ENCODE peak calls at places on chromosomes 5 and 9, in four cellular contexts. One of them, this sample, is unnamed.

GRCh38 chr9:109953300-109953699 is 173.3 kb downstream of the PALM2AKAP2 start:
- DNase-seq in GM23248: no peak
- DNase-seq in GM23338: no peak
- DNase-seq in endothelial cell of umbilical vein: no peak
- DNase-seq in this sample: no peak

GRCh38 chr5:52007230-52007858 is 624.1 kb downstream of the ISL1 start:
- DNase-seq in GM23248: peak; percentile 63
- DNase-seq in GM23338: peak; percentile 66
- DNase-seq in endothelial cell of umbilical vein: peak; percentile 48
- DNase-seq in this sample: peak; percentile 75

GRCh38 chr5:64930672-64931318 is 162.1 kb downstream of the CWC27 start:
- DNase-seq in GM23248: no peak
- DNase-seq in GM23338: no peak
- DNase-seq in endothelial cell of umbilical vein: no peak
- DNase-seq in this sample: no peak

GRCh38 chr9:130635721-130636647 is 28.4 kb upstream of the PRDM12 start:
- DNase-seq in GM23248: no peak
- DNase-seq in GM23338: no peak
- DNase-seq in endothelial cell of umbilical vein: no peak
- DNase-seq in this sample: no peak

GRCh38 chr5:95317085-95317484 is 32.2 kb upstream of the MCTP1 start:
- DNase-seq in GM23248: no peak
- DNase-seq in GM23338: peak; percentile 55
- DNase-seq in endothelial cell of umbilical vein: no peak
- DNase-seq in this sample: no peak

GRCh38 chr9:13244190-13244589 is 35.3 kb downstream of the MPDZ start:
- DNase-seq in GM23248: no peak
- DNase-seq in GM23338: no peak
- DNase-seq in endothelial cell of umbilical vein: no peak
- DNase-seq in this sample: no peak

GRCh38 chr9:109315889-109316640 is 4.8 kb downstream of the EPB41L4B start:
- DNase-seq in GM23248: peak; percentile 99
- DNase-seq in GM23338: peak; percentile 50
- DNase-seq in endothelial cell of umbilical vein: no peak
- DNase-seq in this sample: peak; percentile 39

GRCh38 chr5:170219615-170220014 is 13.2 kb upstream of the C5orf58 start:
- DNase-seq in GM23248: peak; percentile 87
- DNase-seq in GM23338: no peak
- DNase-seq in endothelial cell of umbilical vein: peak; percentile 68
- DNase-seq in this sample: peak; percentile 30

GRCh38 chr5:122153230-122153629 is 23.9 kb downstream of the ZNF474 start:
- DNase-seq in GM23248: peak; percentile 90
- DNase-seq in GM23338: no peak
- DNase-seq in endothelial cell of umbilical vein: no peak
- DNase-seq in this sample: no peak

DNA sequence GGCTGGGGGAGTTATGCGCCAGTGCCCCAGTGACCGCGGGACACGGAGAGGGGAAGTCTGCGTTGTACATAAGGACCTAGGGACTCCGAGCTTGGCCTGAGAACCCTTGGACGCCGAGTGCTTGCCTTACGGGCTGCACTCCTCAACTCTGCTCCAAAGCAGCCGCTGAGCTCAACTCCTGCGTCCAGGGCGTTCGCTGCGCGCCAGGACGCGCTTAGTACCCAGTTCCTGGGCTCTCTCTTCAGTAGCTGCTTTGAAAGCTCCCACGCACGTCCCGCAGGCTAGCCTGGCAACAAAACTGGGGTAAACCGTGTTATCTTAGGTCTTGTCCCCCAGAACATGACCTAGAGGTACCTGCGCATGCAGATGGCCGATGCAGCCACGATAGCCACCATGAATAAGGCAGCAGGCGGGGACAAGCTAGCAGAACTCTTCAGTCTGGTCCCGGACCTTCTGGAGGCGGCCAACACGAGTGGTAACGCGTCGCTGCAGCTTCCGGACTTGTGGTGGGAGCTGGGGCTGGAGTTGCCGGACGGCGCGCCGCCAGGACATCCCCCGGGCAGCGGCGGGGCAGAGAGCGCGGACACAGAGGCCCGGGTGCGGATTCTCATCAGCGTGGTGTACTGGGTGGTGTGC is at the start of gene RXFP3:
- DNase-seq in GM23248: peak; percentile 49
- DNase-seq in GM23338: peak; percentile 59
- DNase-seq in endothelial cell of umbilical vein: no peak
- DNase-seq in this sample: peak; percentile 14
- TF ChIP-seq EZH2 in GM23248: no peak
- TF ChIP-seq EZH2 in GM23338: no peak
- TF ChIP-seq EZH2 in endothelial cell of umbilical vein: peak; percentile 67
- TF ChIP-seq EZH2 in this sample: no peak

GRCh38 chr9:113542741-113543140 is 79.2 kb downstream of the RGS3 start:
- DNase-seq in GM23248: no peak
- DNase-seq in GM23338: no peak
- DNase-seq in endothelial cell of umbilical vein: no peak
- DNase-seq in this sample: no peak

GRCh38 chr9:113538646-113539430 is 75.3 kb downstream of the RGS3 start:
- DNase-seq in GM23248: no peak
- DNase-seq in GM23338: no peak
- DNase-seq in endothelial cell of umbilical vein: no peak
- DNase-seq in this sample: no peak

GRCh38 chr9:113541019-113541900 is 77.7 kb downstream of the RGS3 start:
- DNase-seq in GM23248: peak; percentile 67
- DNase-seq in GM23338: peak; percentile 80
- DNase-seq in endothelial cell of umbilical vein: peak; percentile 42
- DNase-seq in this sample: peak; percentile 74

GRCh38 chr9:113542016-113542415 is 78.5 kb downstream of the RGS3 start:
- DNase-seq in GM23248: no peak
- DNase-seq in GM23338: no peak
- DNase-seq in endothelial cell of umbilical vein: no peak
- DNase-seq in this sample: no peak

DNA sequence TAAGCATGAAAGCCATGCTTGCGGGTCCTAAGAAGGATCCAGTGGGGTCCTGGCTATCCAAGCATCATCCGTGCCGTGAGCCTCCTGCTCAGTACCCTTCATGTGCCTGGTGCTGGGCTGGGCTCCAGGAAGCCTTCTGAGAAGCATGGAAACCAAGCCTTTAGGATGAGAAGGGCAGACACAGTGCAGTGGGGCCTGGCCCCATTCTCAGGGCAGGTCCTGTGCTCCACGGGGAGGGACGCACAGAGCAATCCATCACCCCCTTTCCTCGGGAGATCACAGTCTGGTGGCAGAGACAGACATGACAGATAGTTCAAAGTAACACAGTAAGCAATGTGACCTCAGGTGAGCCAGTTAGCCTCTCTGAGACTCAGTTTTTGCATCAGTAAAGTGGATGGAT is 76.9 kb downstream of the RGS3 start:
- DNase-seq in GM23248: no peak
- DNase-seq in GM23338: no peak
- DNase-seq in endothelial cell of umbilical vein: no peak
- DNase-seq in this sample: no peak
- H3K36me3 ChIP-seq in GM23248: no peaks in the 10 kb centered on the region
- H3K36me3 ChIP-seq in GM23338: no peaks in the 10 kb centered on the region
- H3K36me3 ChIP-seq in endothelial cell of umbilical vein: peaks cover 40% of the 10 kb centered on the region
- H3K36me3 ChIP-seq in this sample: no peaks in the 10 kb centered on the region

GRCh38 chr5:136028782-136029742 is at the start of gene TGFBI:
- DNase-seq in GM23248: peak; percentile 92
- DNase-seq in GM23338: peak; percentile 92
- DNase-seq in endothelial cell of umbilical vein: peak; percentile 47
- DNase-seq in this sample: peak; percentile 87
- TF ChIP-seq EZH2 in GM23248: no peak
- TF ChIP-seq EZH2 in GM23338: peak; percentile 56
- TF ChIP-seq EZH2 in endothelial cell of umbilical vein: peak; percentile 34
- TF ChIP-seq EZH2 in this sample: peak; percentile 49

DNA sequence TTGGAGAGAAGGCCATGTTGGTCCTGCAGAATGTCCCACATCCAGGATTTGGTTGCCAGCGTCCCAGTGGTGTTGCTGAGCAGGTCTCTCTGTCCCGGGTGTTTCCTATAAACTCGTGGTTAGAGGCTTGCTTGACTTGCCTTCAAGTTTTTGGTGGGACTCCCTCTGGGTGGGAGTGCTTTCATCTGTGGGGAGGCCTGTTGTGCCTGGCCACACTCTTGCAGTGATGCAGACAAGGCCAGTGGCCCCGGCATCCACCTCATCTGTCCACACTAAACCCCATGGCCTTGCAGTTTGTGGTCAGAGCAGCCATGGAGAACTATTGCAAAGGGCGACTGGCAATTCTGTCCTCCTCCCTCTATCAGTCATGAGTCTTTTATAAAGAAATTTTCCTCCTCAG is 71.8 kb downstream of the PHF2 start:
- DNase-seq in GM23248: no peak
- DNase-seq in GM23338: no peak
- DNase-seq in endothelial cell of umbilical vein: no peak
- DNase-seq in this sample: no peak
- H3K36me3 ChIP-seq in GM23248: no peaks in the 10 kb centered on the region
- H3K36me3 ChIP-seq in GM23338: no peaks in the 10 kb centered on the region
- H3K36me3 ChIP-seq in endothelial cell of umbilical vein: peaks cover 5% of the 10 kb centered on the region
- H3K36me3 ChIP-seq in this sample: no peaks in the 10 kb centered on the region

GRCh38 chr9:134945509-134946275 is 28.0 kb upstream of the FCN1 start:
- DNase-seq in GM23248: no peak
- DNase-seq in GM23338: no peak
- DNase-seq in endothelial cell of umbilical vein: no peak
- DNase-seq in this sample: no peak

GRCh38 chr9:134943411-134943810 is 25.7 kb upstream of the FCN1 start:
- DNase-seq in GM23248: no peak
- DNase-seq in GM23338: no peak
- DNase-seq in endothelial cell of umbilical vein: no peak
- DNase-seq in this sample: no peak

GRCh38 chr9:134943836-134944235 is 26.1 kb upstream of the FCN1 start:
- DNase-seq in GM23248: no peak
- DNase-seq in GM23338: no peak
- DNase-seq in endothelial cell of umbilical vein: no peak
- DNase-seq in this sample: no peak

GRCh38 chr9:134944916-134945315 is 27.2 kb upstream of the FCN1 start:
- DNase-seq in GM23248: no peak
- DNase-seq in GM23338: no peak
- DNase-seq in endothelial cell of umbilical vein: no peak
- DNase-seq in this sample: no peak

DNA sequence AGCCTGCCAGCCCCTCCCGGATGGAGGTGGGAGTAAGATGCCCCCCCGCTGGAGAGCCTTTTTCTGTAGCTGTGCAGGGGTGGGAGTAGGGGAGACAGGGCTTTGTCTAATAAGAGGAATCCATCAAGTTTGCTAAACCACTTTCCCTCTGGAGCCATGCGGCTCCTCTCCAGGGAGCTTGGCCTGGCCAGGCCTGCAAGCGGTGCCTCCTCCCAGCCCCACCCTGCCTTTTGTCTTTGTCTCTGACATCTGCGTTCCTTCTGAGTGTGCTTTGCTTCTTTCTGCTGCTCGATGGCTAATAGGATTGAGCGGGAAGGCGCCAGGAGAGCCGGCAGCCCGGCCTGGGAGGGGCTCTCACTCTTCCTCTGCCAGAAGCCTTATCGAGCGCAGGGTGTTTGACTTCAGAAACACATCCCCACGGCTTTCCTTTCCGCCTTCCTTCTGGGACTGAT is 26.7 kb upstream of the FCN1 start:
- DNase-seq in GM23248: peak; percentile 29
- DNase-seq in GM23338: peak; percentile 27
- DNase-seq in endothelial cell of umbilical vein: no peak
- DNase-seq in this sample: peak; percentile 47
- TF ChIP-seq EZH2 in GM23248: no peak
- TF ChIP-seq EZH2 in GM23338: no peak
- TF ChIP-seq EZH2 in endothelial cell of umbilical vein: no peak
- TF ChIP-seq EZH2 in this sample: no peak

DNA sequence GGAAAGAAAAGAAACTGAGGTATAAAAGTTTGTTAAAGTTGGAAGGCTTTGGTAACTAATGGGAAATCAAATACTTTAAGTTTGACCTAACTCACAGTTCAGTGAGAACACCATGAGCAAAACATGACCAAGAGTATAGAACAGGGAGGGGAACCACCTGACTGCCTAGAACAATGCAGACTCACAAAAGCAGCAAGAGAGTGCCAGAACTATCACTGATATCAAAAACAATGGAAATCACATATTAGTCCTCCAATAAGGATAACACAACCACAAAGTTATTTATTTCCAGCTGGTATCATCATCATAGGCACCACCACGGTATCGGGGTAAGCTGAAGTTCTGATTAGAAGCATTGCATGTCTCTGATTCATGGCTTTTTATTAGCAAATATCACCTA is 77.5 kb downstream of the TRPM6 start:
- DNase-seq in GM23248: no peak
- DNase-seq in GM23338: no peak
- DNase-seq in endothelial cell of umbilical vein: no peak
- DNase-seq in this sample: no peak
- H3K36me3 ChIP-seq in GM23248: no peaks in the 10 kb centered on the region
- H3K36me3 ChIP-seq in GM23338: no peaks in the 10 kb centered on the region
- H3K36me3 ChIP-seq in endothelial cell of umbilical vein: no peaks in the 10 kb centered on the region
- H3K36me3 ChIP-seq in this sample: no peaks in the 10 kb centered on the region

DNA sequence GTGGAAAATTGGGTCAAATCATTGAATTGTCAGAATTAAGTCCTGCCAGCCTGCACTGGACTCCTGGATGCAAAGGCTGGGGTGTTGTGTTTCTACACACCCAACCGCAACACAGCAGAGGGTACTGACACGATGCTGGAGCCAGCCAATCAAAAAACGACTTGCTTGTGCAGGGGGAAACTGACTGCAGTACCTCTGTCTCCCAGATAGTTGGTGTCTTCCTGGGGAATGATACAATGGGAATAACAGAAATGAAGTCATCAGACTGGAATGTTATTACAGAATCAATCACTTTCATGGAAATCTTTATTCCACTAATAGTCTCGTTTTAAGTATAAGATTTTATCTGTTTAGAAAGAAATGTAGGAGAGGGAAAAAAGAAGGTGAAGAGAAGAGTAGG is 330.3 kb downstream of the MLLT3 start:
- DNase-seq in GM23248: peak; percentile 59
- DNase-seq in GM23338: peak; percentile 45
- DNase-seq in endothelial cell of umbilical vein: peak; percentile 4
- DNase-seq in this sample: no peak
- TF ChIP-seq EZH2 in GM23248: no peak
- TF ChIP-seq EZH2 in GM23338: no peak
- TF ChIP-seq EZH2 in endothelial cell of umbilical vein: no peak
- TF ChIP-seq EZH2 in this sample: no peak

This sample was measured in hepatocyte.